ENCODE peak calls at places on chromosome 19, in seven cellular contexts. Q, I, B, Z, F, W and N are unnamed samples.
A peak's percentile ranks its signal among the peaks of the same experiment; 100 is the strongest.

GRCh38 chr19:10861118-10861651 is 10.2 kb upstream of the CARM1 start:
- DNase-seq in W (no peak), Q (peak; percentile 78), B (no peak), Z (no peak), I (peak; percentile 41), F (peak; percentile 63), N (no peak)

GRCh38 chr19:48390188-48391099 is 907 bp downstream of the KDELR1 start:
- DNase-seq in F (peak; percentile 77), Q (peak; percentile 81), Z (peak; percentile 55), I (peak; percentile 79), W (no peak), B (peak; percentile 83), N (peak; percentile 46)

GRCh38 chr19:29771708-29772415 is 39.9 kb upstream of the CCNE1 start:
- DNase-seq in Q (peak; percentile 76), I (peak; percentile 20), B (no peak), W (no peak), Z (peak; percentile 48), F (no peak), N (no peak)

GRCh38 chr19:33898062-33898677 is 101.5 kb downstream of the KCTD15 start:
- DNase-seq in W (no peak), Z (no peak), B (no peak), F (no peak), Q (no peak), I (no peak), N (no peak)

GRCh38 chr19:47353307-47353712 is 4.2 kb downstream of the DHX34 start:
- DNase-seq in Q (no peak), Z (no peak), W (no peak), F (no peak), I (no peak), B (no peak), N (no peak)

GRCh38 chr19:2820112-2820702 is 539 bp downstream of the ZNF554 start:
- DNase-seq in F (peak; percentile 50), I (no peak), Z (no peak), B (no peak), W (no peak), Q (no peak), N (no peak)

GRCh38 chr19:40091205-40092129 is 724 bp upstream of the ZNF780A start:
- DNase-seq in W (no peak), B (no peak), I (no peak), Z (no peak), Q (no peak), F (no peak), N (no peak)

GRCh38 chr19:31676271-31677004 is 327.2 kb upstream of the TSHZ3 start:
- DNase-seq in B (no peak), I (no peak), F (no peak), Q (peak; percentile 42), Z (peak; percentile 1), W (no peak), N (no peak)

GRCh38 chr19:18437481-18438330 is at the start of gene ISYNA1:
- DNase-seq in Q (peak; percentile 74), I (peak; percentile 74), W (no peak), Z (no peak), F (peak; percentile 72), B (no peak), N (peak; percentile 93)

DNA sequence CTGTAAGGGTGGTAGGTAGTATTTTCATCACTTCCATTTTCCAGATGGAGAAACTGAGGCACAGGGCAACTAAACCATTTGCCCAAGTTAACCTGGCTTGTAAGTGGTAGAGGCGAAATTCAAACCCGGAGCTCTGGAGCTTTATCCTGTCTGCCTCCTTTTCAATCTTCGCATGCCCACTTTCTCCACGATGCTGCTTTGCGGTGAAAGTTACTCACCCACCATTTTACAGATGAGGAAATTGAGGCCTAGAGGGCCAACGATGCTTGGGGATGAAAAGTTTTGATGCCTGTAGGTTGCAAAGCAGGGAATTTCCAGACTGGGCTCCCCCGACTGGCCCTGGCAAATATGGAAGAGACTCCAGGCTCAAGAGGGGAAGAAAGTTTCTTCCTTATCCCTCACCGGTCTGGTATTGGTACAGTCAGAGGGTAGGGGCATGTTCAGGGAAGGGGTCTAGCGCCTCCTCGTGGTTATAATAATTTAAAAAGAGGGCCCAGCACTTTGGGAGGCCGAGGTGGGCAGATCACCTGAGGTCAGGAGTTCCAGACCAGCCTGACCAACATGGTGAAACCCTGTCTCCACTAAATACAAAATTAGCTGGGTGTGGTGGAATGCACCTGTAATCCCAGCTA is 1.9 kb upstream of the SH2D3A start:
- DNase-seq in Q (peak; percentile 45), F (no peak), I (peak; percentile 44), W (no peak), Z (peak; percentile 20), B (no peak), N (no peak)
- TF ChIP-seq CTCF in Q (peak; percentile 52), F (peak; percentile 40), I (peak; percentile 40), W (no peak), Z (peak; percentile 36), B (peak; percentile 35), N (no peak)

GRCh38 chr19:20513179-20513934 is 52.2 kb downstream of the ZNF737 start:
- DNase-seq in Z (no peak), F (no peak), I (no peak), W (no peak), Q (no peak), B (no peak), N (no peak)
- TF ChIP-seq CTCF in Z (no peak), F (no peak), I (no peak), W (no peak), Q (no peak), B (no peak), N (no peak)

GRCh38 chr19:45178262-45179062 is at the start of gene BLOC1S3:
- DNase-seq in I (peak; percentile 99), W (peak; percentile 99), B (peak; percentile 100), Z (peak; percentile 100), F (peak; percentile 100), Q (peak; percentile 100), N (peak; percentile 100)
- TF ChIP-seq CTCF in I (peak; percentile 38), W (no peak), B (peak; percentile 28), Z (peak; percentile 10), F (peak; percentile 47), Q (peak; percentile 38), N (no peak)

GRCh38 chr19:35663981-35664380 is 2.3 kb upstream of the UPK1A start:
- DNase-seq in I (no peak), B (no peak), W (no peak), F (no peak), Q (no peak), Z (no peak), N (no peak)
- TF ChIP-seq CTCF in I (no peak), B (no peak), W (no peak), F (no peak), Q (no peak), Z (no peak), N (no peak)

DNA sequence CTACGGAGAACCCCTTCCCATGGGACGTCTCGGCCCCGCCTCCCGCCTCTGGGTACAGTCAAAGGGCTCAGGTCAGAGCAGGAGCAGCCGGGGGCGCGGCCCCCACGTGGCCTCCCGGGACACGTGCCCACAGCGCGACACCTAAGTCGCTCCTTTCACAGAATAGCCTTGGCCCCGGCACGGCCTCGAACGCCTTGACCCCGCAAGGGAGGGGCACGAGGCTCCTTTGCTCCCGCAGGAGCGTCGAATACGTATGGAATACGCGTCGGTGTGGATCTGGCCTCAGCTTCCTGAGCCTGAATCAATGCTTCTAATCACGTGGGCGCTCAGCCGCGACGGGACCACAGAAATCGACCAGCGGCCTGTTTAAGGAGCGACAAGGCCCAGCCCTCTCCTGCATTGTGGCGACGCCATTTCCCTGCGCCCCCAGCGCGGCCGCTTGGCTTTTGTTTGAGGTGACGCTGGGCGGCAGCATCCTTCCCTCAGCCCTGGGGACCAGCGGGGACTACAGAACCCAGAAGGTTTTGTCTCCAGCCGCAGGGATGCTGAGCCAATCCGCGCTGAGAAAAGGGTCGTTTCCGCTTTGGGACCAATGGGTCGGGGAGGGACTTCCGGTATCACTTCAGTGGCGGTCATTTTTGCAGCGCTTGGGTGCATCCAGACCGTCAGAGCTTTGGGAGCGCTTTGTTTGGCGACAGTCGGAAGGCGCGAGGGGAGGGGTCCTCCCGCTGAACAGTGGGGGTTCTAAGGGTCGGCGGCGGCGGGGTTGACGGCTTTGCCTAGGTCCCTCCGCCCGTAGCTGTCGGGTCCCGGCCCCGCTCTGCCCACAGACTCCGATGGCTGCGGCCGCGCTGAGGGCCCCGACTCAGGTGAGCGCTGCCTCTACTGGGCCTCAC is at the start of gene ZIK1:
- DNase-seq in B (peak; percentile 91), Q (peak; percentile 95), W (peak; percentile 69), Z (peak; percentile 91), F (peak; percentile 88), I (peak; percentile 93), N (peak; percentile 97)
- TF ChIP-seq CTCF in B (no peak), Q (no peak), W (no peak), Z (no peak), F (peak; percentile 14), I (no peak), N (no peak)